ENCODE peak calls at places on chromosomes 4 and X, in nine cellular contexts. N is colonic mucosa, R is neuronal stem cell, H is IMR-90, O is testis, C is A549, S is right cardiac atrium, U is ovary, V is small intestine. Z is an unnamed sample.

GRCh38 chr4:61877893-61878292 is 677.8 kb downstream of the ADGRL3 start:
- DNase-seq in O (no peak), N (no peak), H (no peak), R (no peak), U (no peak), S (no peak), V (no peak), C (no peak), Z (no peak)

GRCh38 chrX:10938371-10938982 is 172.7 kb upstream of the HCCS start:
- DNase-seq in C (no peak), H (peak; percentile 12), N (no peak), O (no peak), S (no peak), R (no peak), U (no peak), V (no peak), Z (no peak)

GRCh38 chr4:163448541-163449203 is 24.9 kb downstream of the TKTL2 start:
- DNase-seq in N (no peak), S (no peak), O (no peak), H (peak; percentile 35), R (no peak), C (no peak), V (no peak), U (no peak), Z (no peak)

GRCh38 chr4:65046496-65047101 is 623.7 kb downstream of the EPHA5 start:
- DNase-seq in C (no peak), N (no peak), R (no peak), V (no peak), H (no peak), U (no peak), O (no peak), S (no peak), Z (no peak)

GRCh38 chr4:146407669-146408084 is 114.1 kb downstream of the SLC10A7 start:
- DNase-seq in N (no peak), S (no peak), O (no peak), U (no peak), C (no peak), V (peak; percentile 44), H (peak; percentile 29), R (no peak), Z (no peak)

GRCh38 chrX:136468391-136469103 is 19.2 kb upstream of the BRS3 start:
- DNase-seq in O (no peak), U (no peak), R (no peak), N (peak; percentile 19), S (no peak), H (no peak), C (no peak), V (peak; percentile 63), Z (no peak)

GRCh38 chr4:1777822-1778641 is 15.1 kb upstream of the FGFR3 start:
- DNase-seq in V (no peak), O (no peak), H (no peak), U (no peak), R (peak; percentile 88), S (no peak), N (no peak), C (peak; percentile 49), Z (no peak)

GRCh38 chr4:3410401-3411135 is 31.2 kb upstream of the HGFAC start:
- DNase-seq in U (no peak), O (no peak), R (no peak), H (no peak), N (no peak), V (no peak), C (no peak), S (no peak), Z (no peak)

GRCh38 chr4:86497131-86497530 is 97.0 kb upstream of the PTPN13 start:
- DNase-seq in C (no peak), H (no peak), R (no peak), U (no peak), V (no peak), N (no peak), O (no peak), S (no peak), Z (no peak)

GRCh38 chr4:148076964-148077363 is 345.1 kb downstream of the ARHGAP10 start:
- DNase-seq in V (no peak), O (no peak), U (no peak), R (no peak), C (no peak), S (no peak), N (no peak), H (peak; percentile 77), Z (no peak)

GRCh38 chrX:19772759-19773623 is 114.4 kb downstream of the SH3KBP1 start:
- DNase-seq in U (no peak), C (no peak), N (no peak), V (no peak), S (no peak), R (no peak), O (no peak), H (no peak), Z (no peak)

GRCh38 chr4:22897520-22898108 is 204.9 kb downstream of the GBA3 start:
- DNase-seq in V (peak; percentile 56), N (no peak), O (no peak), U (no peak), R (peak; percentile 35), H (peak; percentile 5), S (no peak), C (peak; percentile 3), Z (no peak)

GRCh38 chr4:181946902-181947301 is 296.3 kb upstream of the TENM3 start:
- DNase-seq in O (no peak), C (no peak), U (no peak), R (no peak), V (no peak), N (no peak), S (no peak), H (peak; percentile 58), Z (no peak)

GRCh38 chr4:10417720-10418119 is 39.5 kb downstream of the ZNF518B start:
- DNase-seq in O (no peak), N (no peak), R (no peak), S (no peak), C (no peak), V (no peak), U (no peak), H (no peak), Z (no peak)

GRCh38 chr4:74123065-74123728 is 24.2 kb upstream of the CXCL2 start:
- DNase-seq in R (no peak), H (peak; percentile 15), V (no peak), N (no peak), O (no peak), C (no peak), U (no peak), S (peak; percentile 52), Z (no peak)

GRCh38 chr4:18736551-18736950 is 715.0 kb upstream of the LCORL start:
- DNase-seq in U (no peak), O (no peak), C (no peak), R (no peak), S (no peak), H (no peak), N (no peak), V (no peak), Z (no peak)
- H3K9me3 ChIP-seq in U (no peaks in the 10 kb centered on the region), O (no peaks in the 10 kb centered on the region), C (no peaks in the 10 kb centered on the region), R (no peaks in the 10 kb centered on the region), S (no peaks in the 10 kb centered on the region), H (no peaks in the 10 kb centered on the region), N (no peaks in the 10 kb centered on the region), V (no peaks in the 10 kb centered on the region), Z (no peaks in the 10 kb centered on the region)

GRCh38 chrX:110208092-110208491 is 109.8 kb downstream of the AMMECR1 start:
- DNase-seq in R (no peak), H (no peak), S (no peak), C (no peak), N (no peak), O (no peak), U (no peak), V (no peak), Z (no peak)
- H3K9me3 ChIP-seq in R (no peaks in the 10 kb centered on the region), H (no peaks in the 10 kb centered on the region), S (no peaks in the 10 kb centered on the region), C (no peaks in the 10 kb centered on the region), N (no peaks in the 10 kb centered on the region), O (no peaks in the 10 kb centered on the region), U (no peaks in the 10 kb centered on the region), V (no peaks in the 10 kb centered on the region), Z (no peaks in the 10 kb centered on the region)

GRCh38 chrX:1506916-1507315 is 30.1 kb downstream of the P2RY8 start:
- DNase-seq in C (no peak), U (no peak), S (no peak), H (no peak), R (no peak), V (no peak), N (no peak), O (no peak), Z (no peak)

GRCh38 chrX:1507511-1508463 is 29.2 kb downstream of the P2RY8 start:
- DNase-seq in R (no peak), C (no peak), O (no peak), U (no peak), V (no peak), N (no peak), H (no peak), S (no peak), Z (no peak)

GRCh38 chrX:1502853-1503252 is 34.1 kb downstream of the P2RY8 start:
- DNase-seq in O (no peak), C (no peak), U (no peak), R (no peak), S (no peak), N (no peak), H (no peak), V (no peak), Z (no peak)

GRCh38 chrX:1500701-1501624 is 36.0 kb downstream of the P2RY8 start:
- DNase-seq in O (no peak), V (peak; percentile 11), U (no peak), S (no peak), N (no peak), H (no peak), R (no peak), C (no peak), Z (no peak)

DNA sequence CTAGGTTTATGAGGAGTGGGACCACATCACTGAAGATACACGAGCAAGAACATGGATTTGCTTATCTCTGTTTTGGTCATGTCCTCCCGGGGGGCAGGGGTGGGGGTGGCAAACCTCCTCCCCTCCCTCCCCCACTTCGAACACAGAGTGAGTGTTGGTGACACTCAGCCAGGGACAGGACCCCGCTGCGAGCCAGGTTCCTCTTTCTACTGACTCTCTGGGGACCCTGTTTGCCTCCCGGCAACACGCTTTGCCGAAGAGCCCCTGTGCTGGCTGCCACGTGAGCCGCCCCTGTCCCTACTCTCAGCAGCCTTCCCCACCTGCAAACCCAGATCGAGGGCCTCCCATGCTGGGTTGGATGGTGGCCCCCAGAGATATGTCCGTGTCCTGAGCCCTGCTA is 34.7 kb downstream of the P2RY8 start:
- DNase-seq in U (no peak), O (no peak), S (no peak), C (no peak), V (no peak), H (no peak), R (no peak), N (no peak), Z (no peak)
- H3K9me3 ChIP-seq in U (no peaks in the 10 kb centered on the region), O (no peaks in the 10 kb centered on the region), S (no peaks in the 10 kb centered on the region), C (no peaks in the 10 kb centered on the region), V (no peaks in the 10 kb centered on the region), H (peaks cover 12% of the 10 kb centered on the region), R (no peaks in the 10 kb centered on the region), N (no peaks in the 10 kb centered on the region), Z (no peaks in the 10 kb centered on the region)

GRCh38 chrX:143340190-143340589 is 177.1 kb downstream of the SPANXN3 start:
- DNase-seq in U (no peak), V (no peak), C (no peak), H (no peak), O (no peak), R (no peak), S (peak; percentile 15), N (no peak), Z (no peak)

DNA sequence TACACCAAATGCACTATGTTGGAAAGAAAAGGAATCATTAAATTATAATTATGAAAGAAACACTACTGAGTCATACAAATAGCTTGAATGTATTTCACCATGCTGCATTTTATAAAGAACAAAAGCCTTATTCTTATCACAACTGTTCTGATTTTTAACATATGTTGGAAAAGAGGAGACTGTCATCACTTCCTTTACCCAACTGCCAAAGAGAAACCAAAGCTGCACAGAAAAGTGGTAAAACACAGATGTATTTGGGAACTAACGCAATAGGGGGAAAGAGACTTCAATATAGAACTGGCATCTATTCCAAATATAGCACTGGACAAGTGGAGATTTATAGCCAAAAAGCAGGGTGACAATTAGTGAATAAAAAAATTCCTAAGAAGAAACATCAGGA is 181.0 kb downstream of the SPANXN3 start:
- DNase-seq in O (no peak), U (no peak), S (no peak), H (no peak), V (no peak), R (no peak), N (no peak), C (no peak), Z (no peak)
- H3K9me3 ChIP-seq in O (no peaks in the 10 kb centered on the region), U (no peaks in the 10 kb centered on the region), S (no peaks in the 10 kb centered on the region), H (no peaks in the 10 kb centered on the region), V (no peaks in the 10 kb centered on the region), R (no peaks in the 10 kb centered on the region), N (no peaks in the 10 kb centered on the region), C (no peaks in the 10 kb centered on the region), Z (no peaks in the 10 kb centered on the region)

Z was measured in T-helper 17 cell.